ENCODE peak calls at places on chromosomes 11 and 22, in ten cellular contexts. One of them, this sample, is unnamed.

GRCh38 chr11:92801685-92802084 is 167.8 kb upstream of the MTNR1B start:
- DNase-seq in fibroblast of the aortic adventitia: no peak
- DNase-seq in retinal pigment epithelial cell: no peak
- DNase-seq in adrenal gland: no peak
- DNase-seq in psoas muscle: no peak
- DNase-seq in Calu3: no peak
- DNase-seq in colonic mucosa: no peak
- DNase-seq in uterus: no peak
- DNase-seq in progenitor cell of endocrine pancreas: no peak
- DNase-seq in mesothelial cell of epicardium: no peak
- DNase-seq in this sample: no peak

GRCh38 chr11:33874910-33875490 is 16.9 kb downstream of the LMO2 start:
- DNase-seq in uterus: no peak
- DNase-seq in colonic mucosa: no peak
- DNase-seq in adrenal gland: no peak
- DNase-seq in progenitor cell of endocrine pancreas: no peak
- DNase-seq in psoas muscle: no peak
- DNase-seq in retinal pigment epithelial cell: no peak
- DNase-seq in Calu3: no peak
- DNase-seq in mesothelial cell of epicardium: no peak
- DNase-seq in fibroblast of the aortic adventitia: no peak
- DNase-seq in this sample: no peak

GRCh38 chr11:17978553-17979287 is 34.1 kb downstream of the SERGEF start:
- DNase-seq in fibroblast of the aortic adventitia: peak
- DNase-seq in uterus: no peak
- DNase-seq in mesothelial cell of epicardium: no peak
- DNase-seq in retinal pigment epithelial cell: no peak
- DNase-seq in psoas muscle: peak
- DNase-seq in progenitor cell of endocrine pancreas: peak
- DNase-seq in colonic mucosa: peak
- DNase-seq in Calu3: peak
- DNase-seq in adrenal gland: peak
- DNase-seq in this sample: peak

GRCh38 chr11:19715373-19715772 is 2.7 kb downstream of the NAV2 start:
- DNase-seq in retinal pigment epithelial cell: peak
- DNase-seq in colonic mucosa: no peak
- DNase-seq in adrenal gland: no peak
- DNase-seq in progenitor cell of endocrine pancreas: no peak
- DNase-seq in Calu3: peak
- DNase-seq in psoas muscle: no peak
- DNase-seq in uterus: peak
- DNase-seq in fibroblast of the aortic adventitia: peak
- DNase-seq in mesothelial cell of epicardium: no peak
- DNase-seq in this sample: no peak

GRCh38 chr11:70539360-70540095 is 141.2 kb downstream of the CTTN start:
- DNase-seq in fibroblast of the aortic adventitia: no peak
- DNase-seq in psoas muscle: no peak
- DNase-seq in uterus: no peak
- DNase-seq in retinal pigment epithelial cell: no peak
- DNase-seq in mesothelial cell of epicardium: no peak
- DNase-seq in colonic mucosa: no peak
- DNase-seq in Calu3: no peak
- DNase-seq in progenitor cell of endocrine pancreas: no peak
- DNase-seq in adrenal gland: no peak
- DNase-seq in this sample: no peak

GRCh38 chr11:131987703-131988102 is 617.3 kb downstream of the NTM start:
- DNase-seq in psoas muscle: no peak
- DNase-seq in uterus: no peak
- DNase-seq in fibroblast of the aortic adventitia: no peak
- DNase-seq in colonic mucosa: no peak
- DNase-seq in progenitor cell of endocrine pancreas: no peak
- DNase-seq in mesothelial cell of epicardium: no peak
- DNase-seq in Calu3: no peak
- DNase-seq in retinal pigment epithelial cell: no peak
- DNase-seq in adrenal gland: no peak
- DNase-seq in this sample: no peak

GRCh38 chr11:33735426-33736147 is 636 bp downstream of the CD59 start:
- DNase-seq in psoas muscle: no peak
- DNase-seq in colonic mucosa: peak
- DNase-seq in uterus: no peak
- DNase-seq in mesothelial cell of epicardium: no peak
- DNase-seq in retinal pigment epithelial cell: no peak
- DNase-seq in Calu3: no peak
- DNase-seq in progenitor cell of endocrine pancreas: peak
- DNase-seq in adrenal gland: peak
- DNase-seq in fibroblast of the aortic adventitia: no peak
- DNase-seq in this sample: no peak

GRCh38 chr11:30422828-30423648 is 100.1 kb downstream of the ARL14EP start:
- DNase-seq in progenitor cell of endocrine pancreas: no peak
- DNase-seq in mesothelial cell of epicardium: no peak
- DNase-seq in Calu3: no peak
- DNase-seq in psoas muscle: no peak
- DNase-seq in retinal pigment epithelial cell: no peak
- DNase-seq in uterus: peak
- DNase-seq in adrenal gland: no peak
- DNase-seq in fibroblast of the aortic adventitia: no peak
- DNase-seq in colonic mucosa: peak
- DNase-seq in this sample: no peak

GRCh38 chr11:131392528-131393255 is 22.3 kb downstream of the NTM start:
- DNase-seq in adrenal gland: no peak
- DNase-seq in retinal pigment epithelial cell: peak
- DNase-seq in fibroblast of the aortic adventitia: no peak
- DNase-seq in Calu3: no peak
- DNase-seq in uterus: no peak
- DNase-seq in psoas muscle: no peak
- DNase-seq in progenitor cell of endocrine pancreas: no peak
- DNase-seq in colonic mucosa: no peak
- DNase-seq in mesothelial cell of epicardium: no peak
- DNase-seq in this sample: peak

GRCh38 chr11:63274776-63275175 is 31.4 kb upstream of the SLC22A25 start:
- DNase-seq in adrenal gland: no peak
- DNase-seq in retinal pigment epithelial cell: no peak
- DNase-seq in progenitor cell of endocrine pancreas: no peak
- DNase-seq in uterus: no peak
- DNase-seq in mesothelial cell of epicardium: no peak
- DNase-seq in colonic mucosa: no peak
- DNase-seq in psoas muscle: no peak
- DNase-seq in fibroblast of the aortic adventitia: no peak
- DNase-seq in Calu3: no peak
- DNase-seq in this sample: no peak
- TF ChIP-seq CTCF in adrenal gland: no peak
- TF ChIP-seq CTCF in retinal pigment epithelial cell: no peak
- TF ChIP-seq CTCF in progenitor cell of endocrine pancreas: no peak
- TF ChIP-seq CTCF in uterus: no peak
- TF ChIP-seq CTCF in mesothelial cell of epicardium: no peak
- TF ChIP-seq CTCF in colonic mucosa: no peak
- TF ChIP-seq CTCF in psoas muscle: no peak
- TF ChIP-seq CTCF in fibroblast of the aortic adventitia: no peak
- TF ChIP-seq CTCF in Calu3: no peak
- TF ChIP-seq CTCF in this sample: no peak

DNA sequence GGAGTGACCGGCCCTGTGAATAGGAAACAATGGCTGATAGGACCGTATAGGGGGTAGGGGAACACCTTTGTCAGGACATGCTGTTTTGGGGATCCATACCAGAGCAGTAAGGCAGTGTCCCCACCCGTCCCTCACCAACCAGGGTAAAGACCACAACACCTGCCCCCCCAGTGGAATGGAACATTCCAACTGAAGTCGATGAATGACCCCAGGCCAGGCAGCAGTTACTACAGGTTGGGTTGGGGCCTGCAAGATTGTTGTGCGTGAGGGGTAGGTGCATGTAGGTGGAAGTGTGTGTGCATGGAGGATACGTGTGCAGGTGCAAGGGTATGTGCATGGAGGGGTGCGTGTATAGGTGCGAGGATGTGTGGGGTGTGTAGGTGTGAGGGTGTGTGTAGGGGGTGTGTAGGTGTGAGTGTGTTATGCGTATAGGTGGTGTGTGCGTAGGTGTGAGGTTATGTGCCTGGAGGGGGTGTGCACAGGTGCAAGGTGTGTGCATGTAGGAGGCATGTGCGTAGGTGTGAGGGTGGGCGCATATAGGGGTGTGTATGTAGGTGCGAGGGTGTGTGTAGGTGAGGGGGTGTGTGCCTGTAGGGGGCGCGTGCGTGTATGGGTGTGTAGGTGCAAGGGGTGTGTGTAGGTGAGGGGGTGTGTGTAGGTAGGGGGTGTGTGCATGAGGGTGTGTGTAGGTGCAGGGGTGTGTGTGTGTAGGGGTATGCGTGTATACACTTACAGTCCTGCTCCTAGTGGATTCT is 32.9 kb downstream of the PISD start:
- DNase-seq in adrenal gland: no peak
- DNase-seq in Calu3: no peak
- DNase-seq in retinal pigment epithelial cell: no peak
- DNase-seq in mesothelial cell of epicardium: no peak
- DNase-seq in colonic mucosa: no peak
- DNase-seq in fibroblast of the aortic adventitia: no peak
- DNase-seq in progenitor cell of endocrine pancreas: no peak
- DNase-seq in uterus: no peak
- DNase-seq in psoas muscle: no peak
- DNase-seq in this sample: no peak
- TF ChIP-seq CTCF in adrenal gland: no peak
- TF ChIP-seq CTCF in Calu3: peak
- TF ChIP-seq CTCF in retinal pigment epithelial cell: no peak
- TF ChIP-seq CTCF in mesothelial cell of epicardium: no peak
- TF ChIP-seq CTCF in colonic mucosa: no peak
- TF ChIP-seq CTCF in fibroblast of the aortic adventitia: no peak
- TF ChIP-seq CTCF in progenitor cell of endocrine pancreas: no peak
- TF ChIP-seq CTCF in uterus: no peak
- TF ChIP-seq CTCF in psoas muscle: no peak
- TF ChIP-seq CTCF in this sample: no peak

DNA sequence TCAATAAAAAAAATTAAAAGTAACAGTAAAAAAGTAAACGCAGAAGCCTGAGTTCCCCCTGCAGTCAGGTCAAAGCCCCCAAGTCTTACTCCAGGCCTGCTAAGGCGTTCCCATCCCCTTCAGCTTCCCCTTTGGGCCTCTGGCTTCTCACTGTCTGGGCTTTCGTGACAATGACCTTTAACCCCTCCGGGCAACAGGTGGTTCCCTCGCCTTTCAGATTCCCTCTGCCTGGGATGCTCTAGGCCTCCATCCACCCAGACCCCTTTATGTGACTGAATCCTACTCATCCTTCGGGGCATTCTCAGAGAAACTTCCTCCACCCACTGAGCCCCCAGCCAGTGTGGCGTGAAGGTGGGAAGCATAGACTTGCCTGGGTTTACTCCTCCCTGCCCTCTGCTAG is 8.0 kb downstream of the MPST start:
- DNase-seq in colonic mucosa: no peak
- DNase-seq in progenitor cell of endocrine pancreas: no peak
- DNase-seq in psoas muscle: no peak
- DNase-seq in fibroblast of the aortic adventitia: no peak
- DNase-seq in adrenal gland: no peak
- DNase-seq in uterus: no peak
- DNase-seq in Calu3: no peak
- DNase-seq in retinal pigment epithelial cell: no peak
- DNase-seq in mesothelial cell of epicardium: no peak
- DNase-seq in this sample: no peak
- TF ChIP-seq CTCF in colonic mucosa: no peak
- TF ChIP-seq CTCF in progenitor cell of endocrine pancreas: no peak
- TF ChIP-seq CTCF in psoas muscle: no peak
- TF ChIP-seq CTCF in fibroblast of the aortic adventitia: no peak
- TF ChIP-seq CTCF in adrenal gland: no peak
- TF ChIP-seq CTCF in uterus: no peak
- TF ChIP-seq CTCF in Calu3: no peak
- TF ChIP-seq CTCF in retinal pigment epithelial cell: no peak
- TF ChIP-seq CTCF in mesothelial cell of epicardium: no peak
- TF ChIP-seq CTCF in this sample: no peak

DNA sequence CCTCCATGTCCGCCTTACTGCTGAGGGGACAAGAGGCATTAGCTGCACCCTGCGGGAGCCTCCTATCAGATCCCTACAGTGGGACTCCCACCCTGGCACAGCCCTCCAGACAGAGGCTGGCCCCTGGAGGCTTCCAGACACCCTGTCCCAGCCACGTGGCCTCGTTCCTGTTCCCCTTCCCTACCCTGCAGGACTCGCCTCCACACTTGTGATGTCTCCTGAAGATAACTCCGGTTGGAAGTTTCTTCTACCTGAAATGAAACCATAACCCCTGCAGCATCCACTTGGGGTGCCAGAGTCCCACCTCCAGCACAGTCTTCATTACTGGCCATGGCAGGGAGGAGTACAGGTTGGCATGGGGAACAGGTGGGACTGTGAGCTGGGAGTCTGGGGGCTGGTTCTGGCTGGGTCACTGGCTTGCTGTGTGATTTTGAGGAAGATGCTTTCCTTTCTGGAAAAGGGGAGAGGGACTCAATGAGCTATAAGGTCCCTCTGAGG is 4.9 kb upstream of the SH3BP1 start:
- DNase-seq in mesothelial cell of epicardium: no peak
- DNase-seq in Calu3: no peak
- DNase-seq in colonic mucosa: no peak
- DNase-seq in adrenal gland: no peak
- DNase-seq in progenitor cell of endocrine pancreas: no peak
- DNase-seq in fibroblast of the aortic adventitia: peak
- DNase-seq in uterus: no peak
- DNase-seq in retinal pigment epithelial cell: no peak
- DNase-seq in psoas muscle: no peak
- DNase-seq in this sample: no peak
- TF ChIP-seq CTCF in mesothelial cell of epicardium: no peak
- TF ChIP-seq CTCF in Calu3: no peak
- TF ChIP-seq CTCF in colonic mucosa: no peak
- TF ChIP-seq CTCF in adrenal gland: no peak
- TF ChIP-seq CTCF in progenitor cell of endocrine pancreas: no peak
- TF ChIP-seq CTCF in fibroblast of the aortic adventitia: peak
- TF ChIP-seq CTCF in uterus: peak
- TF ChIP-seq CTCF in retinal pigment epithelial cell: peak
- TF ChIP-seq CTCF in psoas muscle: no peak
- TF ChIP-seq CTCF in this sample: no peak

DNA sequence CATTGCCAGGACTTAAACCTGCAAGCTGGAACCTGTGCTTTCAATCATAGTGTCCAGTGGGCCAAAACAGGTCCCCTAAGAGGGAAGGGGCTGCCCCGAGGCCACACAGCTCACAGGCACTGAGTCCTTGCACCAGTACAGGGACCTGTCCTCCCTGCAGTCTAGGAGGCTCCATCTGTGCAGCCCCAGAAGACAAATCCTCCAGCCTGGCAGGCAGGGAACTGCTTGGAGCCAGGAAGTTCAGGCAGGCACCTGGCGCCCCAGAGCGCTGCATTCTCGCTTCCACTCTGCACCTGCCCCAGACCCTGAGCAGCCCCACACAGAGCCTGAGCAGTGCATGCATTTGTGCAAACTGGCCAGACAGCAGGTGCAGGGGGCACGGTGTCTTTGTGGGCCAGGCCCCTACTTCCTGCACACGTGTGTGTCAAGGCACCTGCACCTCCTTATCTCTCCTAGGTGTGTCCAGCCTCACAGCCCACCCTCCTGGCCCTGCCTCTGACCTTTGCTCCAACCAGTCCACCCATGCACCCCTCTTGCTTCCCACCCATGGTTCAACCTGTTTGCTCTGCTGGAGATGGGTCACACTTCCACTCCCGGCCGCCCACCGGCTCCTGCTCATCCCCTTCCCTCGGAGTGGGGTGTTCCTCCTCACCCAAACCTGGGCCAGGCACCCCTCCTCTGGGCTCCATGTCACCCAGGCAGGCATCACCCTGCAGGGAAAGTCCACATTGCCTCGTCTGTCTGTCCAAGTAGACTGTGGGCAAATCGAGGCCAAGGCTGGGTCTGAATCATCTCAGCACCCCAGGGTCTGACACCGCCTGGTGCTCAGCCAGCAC is 19.0 kb downstream of the LINC01488 start:
- DNase-seq in uterus: no peak
- DNase-seq in psoas muscle: no peak
- DNase-seq in colonic mucosa: no peak
- DNase-seq in progenitor cell of endocrine pancreas: no peak
- DNase-seq in Calu3: no peak
- DNase-seq in mesothelial cell of epicardium: peak
- DNase-seq in adrenal gland: peak
- DNase-seq in fibroblast of the aortic adventitia: no peak
- DNase-seq in retinal pigment epithelial cell: no peak
- DNase-seq in this sample: no peak
- TF ChIP-seq CTCF in uterus: no peak
- TF ChIP-seq CTCF in psoas muscle: no peak
- TF ChIP-seq CTCF in colonic mucosa: no peak
- TF ChIP-seq CTCF in progenitor cell of endocrine pancreas: no peak
- TF ChIP-seq CTCF in Calu3: no peak
- TF ChIP-seq CTCF in mesothelial cell of epicardium: no peak
- TF ChIP-seq CTCF in adrenal gland: no peak
- TF ChIP-seq CTCF in fibroblast of the aortic adventitia: no peak
- TF ChIP-seq CTCF in retinal pigment epithelial cell: no peak
- TF ChIP-seq CTCF in this sample: no peak

This sample was measured in endothelial cell.